ENCODE peak calls at places on chromosome 14, in six cellular contexts. One of them, this sample, is unnamed.

GRCh38 chr14:36901846-36902245 is 240.2 kb downstream of the PAX9 start:
- DNase-seq in left ventricle myocardium inferior: no peak
- DNase-seq in BJ: no peak
- DNase-seq in endothelial cell: no peak
- DNase-seq in cardiac muscle cell: no peak
- DNase-seq in AG09309: peak
- DNase-seq in this sample: no peak

GRCh38 chr14:53549956-53550355 is 396.8 kb upstream of the DDHD1 start:
- DNase-seq in BJ: no peak
- DNase-seq in left ventricle myocardium inferior: no peak
- DNase-seq in cardiac muscle cell: no peak
- DNase-seq in endothelial cell: peak
- DNase-seq in AG09309: no peak
- DNase-seq in this sample: no peak

GRCh38 chr14:105304565-105304964 is 3.8 kb upstream of the BRF1 start:
- DNase-seq in AG09309: no peak
- DNase-seq in left ventricle myocardium inferior: no peak
- DNase-seq in BJ: no peak
- DNase-seq in endothelial cell: no peak
- DNase-seq in cardiac muscle cell: no peak
- DNase-seq in this sample: no peak

GRCh38 chr14:100434911-100435455 is 111.8 kb downstream of the SLC25A47 start:
- DNase-seq in left ventricle myocardium inferior: no peak
- DNase-seq in cardiac muscle cell: no peak
- DNase-seq in BJ: no peak
- DNase-seq in endothelial cell: no peak
- DNase-seq in AG09309: no peak
- DNase-seq in this sample: no peak

GRCh38 chr14:31842905-31843304 is 234.2 kb upstream of the ARHGAP5 start:
- DNase-seq in AG09309: no peak
- DNase-seq in endothelial cell: no peak
- DNase-seq in left ventricle myocardium inferior: no peak
- DNase-seq in BJ: no peak
- DNase-seq in cardiac muscle cell: peak
- DNase-seq in this sample: no peak

GRCh38 chr14:87170179-87170578 is 822.8 kb downstream of the GALC start:
- DNase-seq in BJ: no peak
- DNase-seq in cardiac muscle cell: no peak
- DNase-seq in left ventricle myocardium inferior: no peak
- DNase-seq in endothelial cell: no peak
- DNase-seq in AG09309: no peak
- DNase-seq in this sample: no peak

GRCh38 chr14:52006361-52006760 is 17.0 kb downstream of the RTRAF start:
- DNase-seq in BJ: no peak
- DNase-seq in endothelial cell: no peak
- DNase-seq in left ventricle myocardium inferior: no peak
- DNase-seq in AG09309: no peak
- DNase-seq in cardiac muscle cell: no peak
- DNase-seq in this sample: no peak

GRCh38 chr14:56608682-56609081 is 29.1 kb downstream of the TMEM260 start:
- DNase-seq in BJ: no peak
- DNase-seq in AG09309: no peak
- DNase-seq in endothelial cell: no peak
- DNase-seq in left ventricle myocardium inferior: no peak
- DNase-seq in cardiac muscle cell: no peak
- DNase-seq in this sample: no peak

GRCh38 chr14:60561845-60562746 is 53.1 kb downstream of the SIX6 start:
- DNase-seq in cardiac muscle cell: peak
- DNase-seq in endothelial cell: peak
- DNase-seq in AG09309: peak
- DNase-seq in BJ: no peak
- DNase-seq in left ventricle myocardium inferior: no peak
- DNase-seq in this sample: peak

GRCh38 chr14:98965061-98965460 is 306.9 kb downstream of the BCL11B start:
- DNase-seq in cardiac muscle cell: no peak
- DNase-seq in endothelial cell: no peak
- DNase-seq in left ventricle myocardium inferior: no peak
- DNase-seq in AG09309: no peak
- DNase-seq in BJ: no peak
- DNase-seq in this sample: no peak

GRCh38 chr14:78010688-78011087 is 159.5 kb upstream of the NRXN3 start:
- DNase-seq in endothelial cell: no peak
- DNase-seq in left ventricle myocardium inferior: no peak
- DNase-seq in AG09309: no peak
- DNase-seq in BJ: no peak
- DNase-seq in cardiac muscle cell: peak
- DNase-seq in this sample: no peak

GRCh38 chr14:61280526-61281185 is 482 bp downstream of the TMEM30B start:
- DNase-seq in AG09309: no peak
- DNase-seq in endothelial cell: peak
- DNase-seq in left ventricle myocardium inferior: peak
- DNase-seq in cardiac muscle cell: peak
- DNase-seq in BJ: no peak
- DNase-seq in this sample: peak

DNA sequence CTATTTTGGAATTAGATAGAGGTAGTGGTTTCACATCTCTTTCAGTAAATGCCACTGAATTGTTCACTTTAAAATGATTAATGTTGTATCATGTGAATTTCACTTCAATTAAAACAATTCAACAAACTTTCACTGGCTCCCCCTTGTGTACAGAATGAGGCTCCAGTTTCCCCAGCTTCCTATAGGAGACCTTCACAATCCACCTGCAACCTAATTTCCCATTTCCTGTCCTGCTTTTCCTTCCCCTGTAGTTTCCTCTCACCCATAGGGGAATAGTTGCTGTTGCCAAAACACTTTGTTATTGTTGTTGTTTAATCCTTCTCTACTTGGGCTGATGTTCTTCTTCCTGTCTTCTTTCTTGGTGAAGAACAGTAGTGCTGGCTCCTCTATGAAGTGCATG is 59.8 kb downstream of the NPAS3 start:
- DNase-seq in endothelial cell: no peak
- DNase-seq in cardiac muscle cell: peak
- DNase-seq in AG09309: peak
- DNase-seq in left ventricle myocardium inferior: no peak
- DNase-seq in BJ: no peak
- DNase-seq in this sample: no peak
- TF ChIP-seq CTCF in endothelial cell: no peak
- TF ChIP-seq CTCF in cardiac muscle cell: peak
- TF ChIP-seq CTCF in AG09309: peak
- TF ChIP-seq CTCF in left ventricle myocardium inferior: peak
- TF ChIP-seq CTCF in BJ: peak
- TF ChIP-seq CTCF in this sample: no peak

GRCh38 chr14:23485311-23485710 is 15.8 kb downstream of the NGDN start:
- DNase-seq in endothelial cell: no peak
- DNase-seq in BJ: no peak
- DNase-seq in AG09309: no peak
- DNase-seq in cardiac muscle cell: no peak
- DNase-seq in left ventricle myocardium inferior: no peak
- DNase-seq in this sample: no peak

GRCh38 chr14:23482814-23483128 is 13.3 kb downstream of the NGDN start:
- DNase-seq in left ventricle myocardium inferior: no peak
- DNase-seq in cardiac muscle cell: no peak
- DNase-seq in endothelial cell: no peak
- DNase-seq in AG09309: no peak
- DNase-seq in BJ: no peak
- DNase-seq in this sample: peak

GRCh38 chr14:23483216-23483854 is 13.8 kb downstream of the NGDN start:
- DNase-seq in left ventricle myocardium inferior: no peak
- DNase-seq in BJ: no peak
- DNase-seq in AG09309: no peak
- DNase-seq in endothelial cell: peak
- DNase-seq in cardiac muscle cell: peak
- DNase-seq in this sample: peak

GRCh38 chr14:23481362-23481970 is 12.0 kb downstream of the NGDN start:
- DNase-seq in endothelial cell: peak
- DNase-seq in BJ: no peak
- DNase-seq in cardiac muscle cell: peak
- DNase-seq in AG09309: no peak
- DNase-seq in left ventricle myocardium inferior: no peak
- DNase-seq in this sample: no peak

DNA sequence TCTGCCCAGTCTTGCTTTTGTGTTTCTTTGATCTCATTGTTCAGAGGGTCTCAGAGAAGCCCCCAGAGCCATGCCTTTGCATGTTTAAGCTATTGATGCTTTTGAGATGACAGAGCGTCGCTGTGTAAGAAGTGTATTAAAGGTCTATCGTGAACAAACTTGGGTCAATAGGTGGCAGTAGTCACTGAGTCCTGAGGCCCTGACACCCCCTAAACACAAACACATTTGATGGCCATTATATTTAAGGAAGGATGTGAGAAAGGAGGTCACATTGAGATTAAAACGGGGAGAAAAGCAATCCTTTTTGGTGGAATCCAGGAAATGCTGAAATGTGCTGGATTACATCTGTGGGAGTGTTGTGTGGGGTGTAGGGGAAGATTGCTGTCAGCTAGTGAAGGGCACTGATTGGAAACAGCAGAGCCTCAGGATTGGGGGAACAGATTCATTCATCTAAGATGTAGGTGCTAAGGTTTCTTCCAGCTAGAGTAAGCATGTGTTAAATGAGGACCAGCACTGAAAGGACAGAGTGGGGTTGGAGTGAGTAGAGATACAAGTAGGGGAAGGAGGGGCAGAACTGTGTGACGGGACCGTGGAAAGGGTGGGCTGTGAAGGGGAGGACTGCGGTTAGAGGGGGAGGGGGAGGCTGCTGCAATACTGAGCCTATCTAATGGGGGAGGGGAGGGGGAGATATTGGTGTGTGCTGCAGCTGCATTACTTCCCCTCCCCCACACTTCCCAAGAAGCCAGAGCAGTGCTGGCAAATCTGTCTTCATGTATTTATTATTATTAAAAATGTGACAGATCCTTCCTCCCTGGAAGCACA is 12.7 kb downstream of the NGDN start:
- DNase-seq in left ventricle myocardium inferior: no peak
- DNase-seq in BJ: no peak
- DNase-seq in endothelial cell: no peak
- DNase-seq in AG09309: no peak
- DNase-seq in cardiac muscle cell: no peak
- DNase-seq in this sample: peak
- TF ChIP-seq CTCF in left ventricle myocardium inferior: no peak
- TF ChIP-seq CTCF in BJ: no peak
- TF ChIP-seq CTCF in endothelial cell: peak
- TF ChIP-seq CTCF in AG09309: no peak
- TF ChIP-seq CTCF in cardiac muscle cell: no peak
- TF ChIP-seq CTCF in this sample: peak

GRCh38 chr14:66405158-66405557 is 81.0 kb upstream of the CCDC196 start:
- DNase-seq in AG09309: no peak
- DNase-seq in endothelial cell: no peak
- DNase-seq in left ventricle myocardium inferior: no peak
- DNase-seq in BJ: no peak
- DNase-seq in cardiac muscle cell: peak
- DNase-seq in this sample: no peak

GRCh38 chr14:66403183-66403582 is 83.0 kb upstream of the CCDC196 start:
- DNase-seq in left ventricle myocardium inferior: no peak
- DNase-seq in endothelial cell: no peak
- DNase-seq in AG09309: no peak
- DNase-seq in cardiac muscle cell: peak
- DNase-seq in BJ: no peak
- DNase-seq in this sample: no peak

GRCh38 chr14:66398437-66398836 is 87.7 kb upstream of the CCDC196 start:
- DNase-seq in AG09309: no peak
- DNase-seq in BJ: no peak
- DNase-seq in endothelial cell: no peak
- DNase-seq in cardiac muscle cell: no peak
- DNase-seq in left ventricle myocardium inferior: no peak
- DNase-seq in this sample: no peak

GRCh38 chr14:66404051-66404450 is 82.1 kb upstream of the CCDC196 start:
- DNase-seq in BJ: no peak
- DNase-seq in left ventricle myocardium inferior: no peak
- DNase-seq in endothelial cell: no peak
- DNase-seq in AG09309: no peak
- DNase-seq in cardiac muscle cell: no peak
- DNase-seq in this sample: no peak

GRCh38 chr14:66401447-66402095 is 84.6 kb upstream of the CCDC196 start:
- DNase-seq in BJ: no peak
- DNase-seq in cardiac muscle cell: peak
- DNase-seq in left ventricle myocardium inferior: no peak
- DNase-seq in AG09309: no peak
- DNase-seq in endothelial cell: no peak
- DNase-seq in this sample: no peak
- TF ChIP-seq CTCF in BJ: peak
- TF ChIP-seq CTCF in cardiac muscle cell: peak
- TF ChIP-seq CTCF in left ventricle myocardium inferior: peak
- TF ChIP-seq CTCF in AG09309: no peak
- TF ChIP-seq CTCF in endothelial cell: peak
- TF ChIP-seq CTCF in this sample: peak

DNA sequence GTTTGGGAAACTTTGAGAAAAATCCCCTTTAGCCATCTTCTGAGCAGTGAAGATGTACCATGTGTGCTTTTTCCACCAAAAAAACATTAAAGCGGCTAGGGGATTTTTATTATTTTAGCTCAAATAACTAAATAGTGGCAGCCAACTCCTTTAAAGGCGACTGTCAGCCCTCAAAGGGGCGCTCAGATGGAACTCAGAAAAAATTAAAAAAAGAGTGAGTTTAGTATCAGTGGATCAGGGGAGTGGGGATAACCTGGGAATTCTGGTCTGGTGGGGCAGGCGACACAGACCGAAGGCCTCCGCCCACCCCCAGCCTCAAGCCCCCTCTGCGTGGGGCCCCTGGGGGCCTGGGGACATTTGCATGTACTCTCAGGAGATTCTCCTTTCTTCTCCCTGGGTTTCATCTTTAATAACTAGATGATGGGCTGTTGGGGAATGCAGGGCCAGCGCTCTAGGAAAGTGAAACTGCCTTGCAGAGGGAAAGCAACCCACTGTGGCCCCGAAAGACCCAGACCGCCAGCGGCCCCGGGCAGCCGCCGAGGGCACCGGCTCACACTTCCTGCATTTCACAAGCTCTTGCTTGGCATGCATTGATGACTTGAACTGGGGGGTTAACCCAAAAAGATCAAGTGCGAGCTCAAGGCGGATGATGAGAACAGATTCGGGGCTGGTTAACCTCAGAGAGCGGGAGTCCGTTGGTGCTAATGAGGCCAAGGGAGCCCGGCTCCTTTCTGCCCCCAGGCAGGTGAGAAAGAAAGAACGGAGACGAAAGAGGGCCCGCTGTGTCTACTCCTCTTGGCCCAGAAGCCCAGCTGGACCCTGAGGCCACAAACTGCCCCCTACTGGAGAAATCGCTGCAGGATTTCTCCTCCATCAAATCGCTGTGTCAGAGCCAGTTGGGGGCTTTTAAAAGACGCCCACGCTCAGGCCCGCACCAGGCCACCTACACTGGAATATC is 7.3 kb upstream of the BATF start:
- DNase-seq in BJ: no peak
- DNase-seq in endothelial cell: no peak
- DNase-seq in left ventricle myocardium inferior: peak
- DNase-seq in cardiac muscle cell: peak
- DNase-seq in AG09309: no peak
- DNase-seq in this sample: no peak
- TF ChIP-seq CTCF in BJ: no peak
- TF ChIP-seq CTCF in endothelial cell: no peak
- TF ChIP-seq CTCF in left ventricle myocardium inferior: no peak
- TF ChIP-seq CTCF in cardiac muscle cell: peak
- TF ChIP-seq CTCF in AG09309: peak
- TF ChIP-seq CTCF in this sample: no peak